ENCODE peak calls at places on chromosomes 7 and 10, in six cellular contexts. N is H1, E is GM12878, Z is SK-N-SH, W is HepG2, T is GM12892. I is an unnamed sample.

GRCh38 chr7:37371755-37372154 is 76.9 kb downstream of the ELMO1 start:
- DNase-seq in N (no peak), E (no peak), Z (no peak), W (no peak), T (no peak), I (no peak)

GRCh38 chr10:102151774-102152544 is at the start of gene NOLC1:
- DNase-seq in N (peak), E (peak), Z (peak), W (peak), T (peak), I (peak)

GRCh38 chr7:157769870-157770213 is 433.0 kb downstream of the DNAJB6 start:
- DNase-seq in N (no peak), E (no peak), Z (no peak), W (no peak), T (no peak), I (no peak)

GRCh38 chr7:83362786-83363185 is 200.1 kb upstream of the PCLO start:
- DNase-seq in N (no peak), E (no peak), Z (no peak), W (no peak), T (no peak), I (no peak)

GRCh38 chr10:66180651-66181318 is 745.1 kb upstream of the LRRTM3 start:
- DNase-seq in N (no peak), E (peak), Z (peak), W (peak), T (peak), I (peak)

GRCh38 chr7:34181271-34181958 is 276.1 kb downstream of the BMPER start:
- DNase-seq in N (no peak), E (no peak), Z (no peak), W (no peak), T (no peak), I (no peak)

GRCh38 chr7:14602851-14603250 is 299.7 kb downstream of the DGKB start:
- DNase-seq in N (no peak), E (no peak), Z (no peak), W (no peak), T (no peak), I (no peak)

GRCh38 chr7:91228927-91229326 is 35.3 kb upstream of the FZD1 start:
- DNase-seq in N (no peak), E (no peak), Z (no peak), W (no peak), T (no peak), I (no peak)

GRCh38 chr7:32290015-32290414 is 200.2 kb downstream of the LSM5 start:
- DNase-seq in N (no peak), E (no peak), Z (peak), W (no peak), T (no peak), I (no peak)

GRCh38 chr7:109003742-109004141 is 434.1 kb downstream of the DNAJB9 start:
- DNase-seq in N (peak), E (no peak), Z (no peak), W (no peak), T (no peak), I (no peak)

GRCh38 chr10:116589911-116590310 is 848 bp upstream of the PNLIPRP1 start:
- DNase-seq in N (no peak), E (no peak), Z (no peak), W (no peak), T (no peak), I (no peak)

DNA sequence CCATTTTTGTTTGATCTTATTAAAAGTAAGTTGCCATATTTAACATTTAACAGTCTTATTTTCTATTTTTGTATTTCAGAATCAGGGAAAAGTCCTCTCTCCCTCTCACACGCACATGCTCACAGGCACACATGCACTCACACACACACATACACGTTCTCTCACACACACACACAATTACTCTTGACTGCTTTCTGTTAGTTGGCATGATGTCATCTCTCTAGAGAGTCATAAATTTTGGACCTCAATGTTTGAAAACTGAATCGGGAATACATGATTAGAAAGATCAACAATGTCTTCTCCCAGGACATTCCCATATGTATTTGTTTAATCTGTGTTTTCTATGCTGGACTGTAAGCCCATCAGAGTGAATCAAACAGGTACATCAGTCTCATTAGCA is 165.7 kb upstream of the AHR start:
- DNase-seq in N (no peak), E (no peak), Z (no peak), W (no peak), T (no peak), I (no peak)
- TF ChIP-seq TAF1 in N (no peak), E (no peak), Z (no peak), W (no peak), T (no peak), I (no peak)

DNA sequence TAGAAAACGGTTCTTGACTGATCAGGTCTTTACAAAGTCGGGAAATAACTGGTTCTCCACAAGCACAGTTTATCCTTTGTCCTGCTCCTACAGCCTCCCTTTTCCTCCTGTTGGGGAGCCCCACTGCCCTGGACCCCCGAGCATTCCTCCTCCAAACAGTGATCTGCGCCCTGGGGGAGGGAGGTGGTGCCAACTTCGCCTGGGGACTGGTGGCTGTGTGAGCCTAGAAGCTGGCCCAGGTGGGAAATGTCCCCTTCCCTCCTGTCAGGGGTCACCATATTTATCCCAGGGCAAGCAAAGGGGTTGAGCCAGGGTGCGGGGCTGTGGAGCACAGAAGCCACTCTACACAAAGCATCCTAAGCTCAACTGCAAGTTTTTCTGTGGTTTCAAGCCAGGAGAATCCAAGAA is 5.2 kb downstream of the HMX3 start:
- DNase-seq in N (no peak), E (no peak), Z (no peak), W (no peak), T (no peak), I (no peak)
- TF ChIP-seq TAF1 in N (no peak), E (no peak), Z (no peak), W (no peak), T (no peak), I (no peak)

DNA sequence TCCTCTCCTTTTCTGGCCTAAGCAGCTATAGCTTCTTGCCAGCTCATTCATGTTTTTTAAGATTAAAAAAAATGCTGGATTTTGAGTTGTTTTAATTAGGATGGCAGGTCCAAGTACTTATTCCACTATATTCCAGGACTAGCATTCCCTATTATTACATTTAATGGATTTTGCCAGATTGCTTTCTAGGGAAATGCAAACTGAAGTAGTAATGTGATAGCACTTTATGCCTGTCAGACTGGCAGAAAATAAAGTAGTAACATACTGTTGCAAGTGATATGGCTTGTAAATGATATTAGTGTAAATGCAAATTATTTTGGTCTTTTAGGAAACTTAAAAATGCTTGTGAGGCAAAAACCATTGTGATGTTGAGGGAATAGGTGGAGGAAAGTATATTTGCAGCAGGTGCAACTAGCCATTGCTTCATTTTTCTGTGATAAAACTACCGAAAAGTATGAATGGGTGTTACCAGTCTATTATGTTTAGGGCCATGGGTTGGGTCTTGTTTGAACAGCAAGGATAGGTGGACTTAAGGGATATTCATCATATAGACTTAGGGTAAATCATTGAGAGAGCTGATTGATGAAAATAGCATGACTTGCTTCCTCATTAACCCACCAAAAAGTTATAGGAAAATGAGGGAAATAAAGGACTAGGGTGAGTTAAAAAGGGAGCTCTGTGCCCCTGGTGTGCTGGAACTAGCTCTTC is 19.9 kb downstream of the ZNRF2 start:
- DNase-seq in N (no peak), E (no peak), Z (no peak), W (peak), T (no peak), I (no peak)
- TF ChIP-seq TAF1 in N (no peak), E (no peak), Z (no peak), W (no peak), T (no peak), I (no peak)

GRCh38 chr7:50565559-50565916 is 333 bp upstream of the DDC start:
- DNase-seq in N (no peak), E (no peak), Z (no peak), W (no peak), T (no peak), I (no peak)

GRCh38 chr7:50562126-50562525 is 3.1 kb downstream of the DDC start:
- DNase-seq in N (no peak), E (no peak), Z (no peak), W (no peak), T (no peak), I (no peak)

GRCh38 chr7:50564171-50564570 is 1.0 kb downstream of the DDC start:
- DNase-seq in N (no peak), E (no peak), Z (no peak), W (no peak), T (no peak), I (no peak)

GRCh38 chr7:50565977-50566376 is 772 bp upstream of the DDC start:
- DNase-seq in N (no peak), E (no peak), Z (no peak), W (no peak), T (no peak), I (no peak)

DNA sequence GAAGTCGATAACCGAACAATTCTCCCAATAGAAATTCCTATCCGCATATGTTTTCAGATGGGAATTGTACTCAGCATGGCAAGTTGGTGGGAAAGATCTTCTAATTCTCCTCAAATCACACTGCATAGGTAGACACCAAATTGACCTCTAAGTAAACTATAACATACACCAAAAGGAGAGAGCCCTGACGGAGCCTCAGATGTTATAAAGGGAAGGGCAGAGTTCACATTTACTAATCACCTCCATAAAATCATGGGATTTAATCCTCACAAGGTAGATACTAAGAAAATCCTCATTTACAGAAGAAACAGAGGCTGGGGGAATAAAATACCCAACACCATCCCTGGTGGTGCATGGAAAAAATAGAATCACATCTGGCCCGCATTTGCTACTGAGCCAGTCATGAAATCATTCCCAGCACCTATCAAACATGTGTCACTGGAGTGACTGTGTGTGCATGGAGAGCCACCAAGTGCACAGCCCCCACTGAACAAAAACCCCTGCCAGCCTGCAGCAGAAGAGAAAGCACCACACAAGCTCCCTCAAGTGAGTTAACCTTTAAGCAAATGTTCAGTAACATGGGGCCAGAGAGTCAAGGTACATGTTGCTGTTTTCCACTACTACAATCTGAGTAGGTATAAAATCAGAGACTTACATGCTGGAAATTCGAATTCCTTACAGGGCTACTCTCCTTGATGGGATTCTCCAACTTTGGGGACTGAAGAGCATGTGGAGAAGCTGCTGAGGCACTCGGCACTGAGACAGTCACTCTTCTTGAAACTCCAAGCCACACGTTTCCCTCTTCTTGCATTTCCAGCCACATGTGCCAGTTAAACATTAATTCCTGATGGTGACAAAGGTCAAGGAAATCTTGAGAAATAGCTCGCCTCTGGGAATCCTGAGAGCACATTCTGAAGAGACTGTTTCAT is at the start of gene DDC:
- DNase-seq in N (no peak), E (no peak), Z (peak), W (peak), T (no peak), I (no peak)
- TF ChIP-seq TAF1 in N (no peak), E (no peak), Z (no peak), W (peak), T (no peak), I (no peak)

GRCh38 chr10:133391249-133391635 is 2.7 kb upstream of the MTG1 start:
- DNase-seq in N (no peak), E (no peak), Z (no peak), W (no peak), T (no peak), I (no peak)

GRCh38 chr10:133394064-133394663 is at the start of gene MTG1:
- DNase-seq in N (peak), E (peak), Z (peak), W (peak), T (peak), I (peak)

GRCh38 chr10:133390597-133391248 is 3.2 kb upstream of the MTG1 start:
- DNase-seq in N (no peak), E (no peak), Z (no peak), W (no peak), T (no peak), I (no peak)

GRCh38 chr10:133393401-133394063 is 425 bp upstream of the MTG1 start:
- DNase-seq in N (peak), E (no peak), Z (peak), W (no peak), T (no peak), I (no peak)

GRCh38 chr10:133391761-133392518 is 2.0 kb upstream of the MTG1 start:
- DNase-seq in N (no peak), E (no peak), Z (no peak), W (no peak), T (no peak), I (no peak)
- TF ChIP-seq TAF1 in N (no peak), E (no peak), Z (no peak), W (no peak), T (no peak), I (no peak)

GRCh38 chr7:42236266-42237161 is 495 bp downstream of the GLI3 start:
- DNase-seq in N (no peak), E (no peak), Z (peak), W (no peak), T (no peak), I (peak)
- TF ChIP-seq TAF1 in N (no peak), E (no peak), Z (no peak), W (no peak), T (no peak), I (no peak)

GRCh38 chr10:22754298-22754697 is 39.9 kb upstream of the PIP4K2A start:
- DNase-seq in N (no peak), E (no peak), Z (no peak), W (no peak), T (no peak), I (no peak)

GRCh38 chr10:22750131-22750530 is 35.8 kb upstream of the PIP4K2A start:
- DNase-seq in N (no peak), E (no peak), Z (no peak), W (no peak), T (no peak), I (no peak)

GRCh38 chr10:22753786-22754185 is 39.4 kb upstream of the PIP4K2A start:
- DNase-seq in N (no peak), E (no peak), Z (no peak), W (no peak), T (no peak), I (no peak)

GRCh38 chr10:22752272-22752671 is 37.9 kb upstream of the PIP4K2A start:
- DNase-seq in N (no peak), E (no peak), Z (no peak), W (no peak), T (no peak), I (no peak)
- TF ChIP-seq TAF1 in N (no peak), E (no peak), Z (no peak), W (no peak), T (no peak), I (no peak)